ENCODE peak calls at places on chromosomes 3 and 15, in nine cellular contexts. D is activated CD8-positive, alpha-beta T cell treated with anti-CD3 and anti-CD28 coated beads, Interleukin-2, amount 10 ng/mL, durations not matched to agents 7 days and 5 days; S is endothelial cell; C is HTR-8/SVneo; I is caudate nucleus; G is effector memory CD8-positive, alpha-beta T cell; W is T follicular helper cell; U is activated CD8-positive, alpha-beta memory T cell treated with anti-CD3 and anti-CD28 coated beads for 48 hours; O is CD8-positive, alpha-beta T cell. N is an unnamed sample.

GRCh38 chr3:129440648-129441190 is 695 bp downstream of the IFT122 start:
- DNase-seq in D (no peak), S (no peak), C (no peak), I (no peak), G (no peak), W (no peak), U (no peak), O (no peak), N (no peak)

GRCh38 chr3:100295089-100295488 is 34.3 kb downstream of the TBC1D23 start:
- DNase-seq in D (no peak), S (no peak), C (no peak), I (no peak), G (no peak), W (no peak), U (no peak), O (no peak), N (no peak)

GRCh38 chr3:143045639-143046038 is 44.3 kb downstream of the U2SURP start:
- DNase-seq in D (no peak), S (no peak), C (no peak), I (no peak), G (no peak), W (no peak), U (no peak), O (no peak), N (no peak)

GRCh38 chr3:42451546-42452230 is 41.3 kb upstream of the LYZL4 start:
- DNase-seq in D (no peak), S (peak), C (no peak), I (no peak), G (no peak), W (no peak), U (no peak), O (no peak), N (no peak)

GRCh38 chr3:116112686-116113085 is 332.6 kb downstream of the LSAMP start:
- DNase-seq in D (no peak), S (no peak), C (no peak), I (no peak), G (no peak), W (no peak), U (no peak), O (no peak), N (no peak)

GRCh38 chr15:71448688-71449114 is 333.4 kb downstream of the THSD4 start:
- DNase-seq in D (peak), S (peak), C (peak), I (peak), G (no peak), W (no peak), U (no peak), O (no peak), N (no peak)

GRCh38 chr3:44130249-44130648 is 111.4 kb upstream of the TOPAZ1 start:
- DNase-seq in D (peak), S (no peak), C (no peak), I (no peak), G (no peak), W (no peak), U (no peak), O (no peak), N (no peak)

GRCh38 chr3:38308456-38308855 is 26.4 kb downstream of the SLC22A14 start:
- DNase-seq in D (no peak), S (no peak), C (no peak), I (no peak), G (no peak), W (no peak), U (no peak), O (no peak), N (no peak)

GRCh38 chr3:99953596-99953995 is 135.9 kb downstream of the CMSS1 start:
- DNase-seq in D (no peak), S (no peak), C (no peak), I (no peak), G (no peak), W (no peak), U (no peak), O (no peak), N (no peak)

GRCh38 chr3:119420196-119420595 is 43.2 kb downstream of the TMEM39A start:
- DNase-seq in D (no peak), S (peak), C (no peak), I (no peak), G (no peak), W (no peak), U (no peak), O (no peak), N (no peak)

GRCh38 chr15:92666780-92667179 is 11.2 kb upstream of the FAM174B start:
- DNase-seq in D (no peak), S (no peak), C (no peak), I (no peak), G (no peak), W (no peak), U (no peak), O (no peak), N (no peak)

GRCh38 chr3:34868935-34869334 is 770.4 kb upstream of the ARPP21 start:
- DNase-seq in D (no peak), S (no peak), C (no peak), I (no peak), G (no peak), W (no peak), U (no peak), O (no peak), N (no peak)

GRCh38 chr15:25863067-25863967 is at the start of gene ATP10A:
- DNase-seq in D (peak), S (peak), C (no peak), I (no peak), G (peak), W (no peak), U (no peak), O (no peak), N (no peak)

GRCh38 chr3:44962606-44963393 is 13.2 kb downstream of the ZDHHC3 start:
- DNase-seq in D (no peak), S (no peak), C (no peak), I (no peak), G (no peak), W (no peak), U (no peak), O (no peak), N (no peak)

GRCh38 chr15:70189826-70190225 is 92.1 kb upstream of the TLE3 start:
- DNase-seq in D (no peak), S (no peak), C (no peak), I (no peak), G (no peak), W (no peak), U (no peak), O (no peak), N (peak)

GRCh38 chr3:353191-353739 is 156.7 kb downstream of the CHL1 start:
- DNase-seq in D (no peak), S (no peak), C (no peak), I (no peak), G (no peak), W (no peak), U (no peak), O (no peak), N (no peak)

GRCh38 chr3:50604628-50605588 is 6.7 kb downstream of the CISH start:
- DNase-seq in D (no peak), S (no peak), C (no peak), I (no peak), G (no peak), W (no peak), U (no peak), O (no peak), N (no peak)

GRCh38 chr3:186198442-186198841 is 89.6 kb upstream of the ETV5 start:
- DNase-seq in D (no peak), S (no peak), C (no peak), I (no peak), G (no peak), W (no peak), U (no peak), O (no peak), N (no peak)

GRCh38 chr15:77295446-77295845 is 124.5 kb downstream of the PEAK1 start:
- DNase-seq in D (no peak), S (no peak), C (no peak), I (no peak), G (no peak), W (no peak), U (no peak), O (no peak), N (no peak)

GRCh38 chr3:186257866-186258265 is 104.2 kb downstream of the DGKG start:
- DNase-seq in D (no peak), S (no peak), C (no peak), I (no peak), G (no peak), W (no peak), U (no peak), O (no peak), N (no peak)

GRCh38 chr15:70582143-70582945 is 181.0 kb downstream of the UACA start:
- DNase-seq in D (no peak), S (no peak), C (no peak), I (no peak), G (no peak), W (no peak), U (no peak), O (no peak), N (no peak)

GRCh38 chr15:94722025-94722636 is 490.8 kb downstream of the MCTP2 start:
- DNase-seq in D (no peak), S (no peak), C (no peak), I (no peak), G (no peak), W (no peak), U (no peak), O (no peak), N (no peak)

GRCh38 chr3:122758877-122759670 is 34.6 kb downstream of the HSPBAP1 start:
- DNase-seq in D (peak), S (no peak), C (no peak), I (no peak), G (no peak), W (no peak), U (no peak), O (no peak), N (no peak)

GRCh38 chr3:34807611-34808010 is 831.7 kb upstream of the ARPP21 start:
- DNase-seq in D (no peak), S (no peak), C (no peak), I (no peak), G (no peak), W (no peak), U (no peak), O (no peak), N (no peak)

GRCh38 chr15:92082217-92082843 is 228.8 kb downstream of the SLCO3A1 start:
- DNase-seq in D (peak), S (peak), C (peak), I (peak), G (peak), W (peak), U (no peak), O (peak), N (no peak)

GRCh38 chr15:81317642-81318017 is 6.3 kb downstream of the STARD5 start:
- DNase-seq in D (no peak), S (no peak), C (no peak), I (no peak), G (no peak), W (no peak), U (no peak), O (no peak), N (no peak)

GRCh38 chr3:40780341-40780800 is 255.6 kb downstream of the ZNF621 start:
- DNase-seq in D (no peak), S (peak), C (no peak), I (peak), G (no peak), W (no peak), U (no peak), O (no peak), N (no peak)

GRCh38 chr3:5282703-5283102 is 95.2 kb downstream of the EDEM1 start:
- DNase-seq in D (no peak), S (no peak), C (no peak), I (no peak), G (no peak), W (no peak), U (no peak), O (no peak), N (no peak)

N was measured in CD14-positive monocyte.